ENCODE peak calls at places on chromosomes 16 and 17, in ten cellular contexts. F is pancreas; I is neural progenitor cell; S is heart right ventricle; A is naive thymus-derived CD4-positive, alpha-beta T cell; O is heart left ventricle; L is mammary epithelial cell; V is esophagus squamous epithelium; J is suprapubic skin; G is PC-3. N is an unnamed sample. For H3K4me1, the result is how much of the 10 kb centered on the place peaks cover.

GRCh38 chr16:19853973-19854876 is 30.4 kb downstream of the GPRC5B start:
- DNase-seq in A (no peak), V (no peak), O (no peak), G (no peak), I (no peak), F (no peak), J (peak), L (no peak), S (no peak), N (no peak)

GRCh38 chr17:32157225-32157624 is 14.9 kb downstream of the RHOT1 start:
- DNase-seq in O (no peak), I (no peak), G (peak), L (no peak), J (no peak), A (no peak), S (no peak), F (no peak), V (no peak), N (no peak)

GRCh38 chr17:80782536-80783427 is 208.9 kb upstream of the CHMP6 start:
- DNase-seq in J (no peak), I (no peak), G (no peak), O (no peak), L (no peak), A (peak), S (no peak), F (no peak), V (no peak), N (no peak)

GRCh38 chr16:14564323-14564722 is 65.7 kb downstream of the PARN start:
- DNase-seq in G (peak), O (no peak), L (peak), S (no peak), A (no peak), I (no peak), F (peak), J (no peak), V (no peak), N (peak)

GRCh38 chr16:60120586-60120985 is 1386.5 kb upstream of the GOT2 start:
- DNase-seq in G (no peak), S (no peak), O (no peak), J (no peak), I (no peak), A (no peak), F (no peak), L (no peak), V (no peak), N (no peak)

GRCh38 chr16:72068930-72069329 is 5.9 kb downstream of the HPR start:
- DNase-seq in A (no peak), O (no peak), L (no peak), G (no peak), J (no peak), S (no peak), V (no peak), I (no peak), F (no peak), N (no peak)

GRCh38 chr16:13186813-13187212 is 285.4 kb downstream of the SHISA9 start:
- DNase-seq in A (no peak), G (no peak), S (no peak), V (no peak), I (peak), F (peak), L (peak), J (no peak), O (no peak), N (no peak)

GRCh38 chr17:82332669-82333278 is 792 bp downstream of the SECTM1 start:
- DNase-seq in I (no peak), F (peak), A (peak), J (no peak), G (peak), V (no peak), S (no peak), L (peak), O (peak), N (peak)

GRCh38 chr17:953767-954166 is 25.8 kb downstream of the NXN start:
- DNase-seq in J (no peak), S (no peak), O (no peak), G (no peak), A (no peak), F (no peak), L (no peak), V (no peak), I (no peak), N (no peak)

GRCh38 chr16:84970447-84971127 is 40.7 kb downstream of the ZDHHC7 start:
- DNase-seq in F (peak), O (peak), J (peak), A (peak), S (peak), L (peak), I (peak), V (no peak), G (peak), N (peak)

GRCh38 chr16:88599825-88600538 is 29.8 kb downstream of the ZC3H18 start:
- DNase-seq in J (no peak), F (no peak), O (no peak), V (no peak), S (no peak), G (no peak), I (no peak), A (no peak), L (no peak), N (no peak)

GRCh38 chr17:58991718-58992331 is 114.9 kb downstream of the TRIM37 start:
- DNase-seq in L (no peak), S (no peak), O (no peak), J (no peak), V (no peak), A (no peak), G (peak), F (no peak), I (no peak), N (peak)

GRCh38 chr17:29433551-29433950 is 43.4 kb downstream of the TAOK1 start:
- DNase-seq in V (no peak), F (no peak), O (no peak), I (no peak), S (peak), A (no peak), J (no peak), L (no peak), G (no peak), N (no peak)

GRCh38 chr16:4752351-4753100 is 14.4 kb downstream of the ZNF500 start:
- DNase-seq in O (no peak), G (no peak), F (no peak), L (no peak), J (no peak), I (no peak), S (no peak), A (no peak), V (no peak), N (no peak)

GRCh38 chr16:4750896-4751295 is 16.1 kb downstream of the ZNF500 start:
- DNase-seq in O (no peak), G (no peak), V (no peak), A (no peak), L (no peak), J (no peak), F (no peak), S (no peak), I (no peak), N (no peak)

GRCh38 chr16:4755687-4756086 is 11.3 kb downstream of the ZNF500 start:
- DNase-seq in I (no peak), V (no peak), L (no peak), S (no peak), J (no peak), O (no peak), G (no peak), A (no peak), F (no peak), N (no peak)

GRCh38 chr16:4753227-4753626 is 13.7 kb downstream of the ZNF500 start:
- DNase-seq in J (no peak), V (no peak), F (no peak), I (no peak), A (no peak), L (no peak), O (no peak), G (no peak), S (no peak), N (no peak)

GRCh38 chr16:4754865-4755264 is 12.1 kb downstream of the ZNF500 start:
- DNase-seq in G (no peak), I (no peak), S (no peak), O (no peak), A (no peak), V (no peak), L (no peak), J (no peak), F (no peak), N (no peak)
- H3K27ac ChIP-seq in G (no peak), I (no peak), S (no peak), O (no peak), A (no peak), V (no peak), L (no peak), J (no peak), F (no peak), N (no peak)

GRCh38 chr17:2398655-2399571 is 1.9 kb downstream of the MNT start:
- DNase-seq in O (peak), L (peak), V (no peak), G (peak), I (peak), A (peak), J (peak), S (peak), F (no peak), N (peak)
- H3K4me1 ChIP-seq in O (half or more), L (half or more), V (half or more), G (half or more), I (under half), A (half or more), J (half or more), S (half or more), F (under half), N (half or more)

GRCh38 chr17:10718547-10718946 is 11.3 kb downstream of the TMEM220 start:
- DNase-seq in F (no peak), G (no peak), V (no peak), O (no peak), A (no peak), L (no peak), S (no peak), J (no peak), I (no peak), N (no peak)

GRCh38 chr17:10713336-10713735 is 15.9 kb downstream of the ADPRM start:
- DNase-seq in A (no peak), S (no peak), V (no peak), I (no peak), G (no peak), L (no peak), J (no peak), O (no peak), F (no peak), N (no peak)

DNA sequence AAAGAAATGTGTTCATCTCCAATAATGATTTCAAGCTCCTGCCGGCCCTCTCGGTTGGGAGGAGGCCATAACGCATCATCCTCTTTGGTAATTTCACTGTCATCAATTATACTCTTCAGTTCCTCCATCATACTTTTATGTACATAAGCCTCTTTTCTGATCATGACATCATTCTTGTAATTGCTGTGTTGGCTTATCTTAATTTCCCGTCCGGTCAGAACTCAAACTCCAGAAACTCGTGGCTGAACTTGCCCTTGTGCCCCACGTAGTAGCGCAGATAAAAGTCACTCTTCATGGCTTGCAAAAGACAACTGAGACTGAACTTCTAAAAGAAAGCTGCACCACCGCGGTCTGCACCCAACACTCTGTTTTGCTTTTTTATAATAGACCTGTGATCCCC is 13.6 kb downstream of the TMEM220 start:
- DNase-seq in J (no peak), I (no peak), S (no peak), G (no peak), O (no peak), A (no peak), F (no peak), L (no peak), V (no peak), N (no peak)
- H3K27ac ChIP-seq in J (no peak), I (no peak), S (no peak), G (no peak), O (no peak), A (no peak), F (no peak), L (no peak), V (no peak), N (no peak)

GRCh38 chr16:62648256-62648655 is 612.0 kb upstream of the CDH8 start:
- DNase-seq in F (no peak), A (no peak), J (no peak), G (no peak), S (no peak), V (no peak), O (no peak), I (no peak), L (no peak), N (no peak)
- H3K4me1 ChIP-seq in F (under half), A (under half), J (under half), G (under half), S (under half), V (under half), O (under half), I (under half), L (under half), N (under half)

GRCh38 chr16:68740628-68741346 is 3.7 kb downstream of the CDH1 start:
- DNase-seq in A (no peak), F (no peak), L (no peak), J (no peak), V (no peak), I (no peak), G (no peak), S (no peak), O (no peak), N (no peak)
- H3K27ac ChIP-seq in A (no peak), F (peak), L (peak), J (no peak), V (peak), I (no peak), G (peak), S (no peak), O (no peak), N (peak)

GRCh38 chr17:17817552-17817947 is 19.2 kb downstream of the SREBF1 start:
- DNase-seq in S (no peak), I (no peak), L (no peak), G (no peak), O (no peak), J (no peak), A (no peak), F (no peak), V (no peak), N (no peak)

GRCh38 chr17:17815436-17816200 is 21.2 kb downstream of the SREBF1 start:
- DNase-seq in V (no peak), L (no peak), A (no peak), G (no peak), O (no peak), J (no peak), S (no peak), F (no peak), I (no peak), N (no peak)

GRCh38 chr17:17815062-17815406 is 21.8 kb downstream of the SREBF1 start:
- DNase-seq in S (peak), O (peak), F (no peak), A (no peak), G (no peak), V (no peak), L (no peak), J (no peak), I (no peak), N (no peak)

GRCh38 chr17:17816831-17817551 is 19.8 kb downstream of the SREBF1 start:
- DNase-seq in V (no peak), A (no peak), O (no peak), S (no peak), G (no peak), J (no peak), F (no peak), I (no peak), L (no peak), N (no peak)

GRCh38 chr17:17816240-17816814 is 20.5 kb downstream of the SREBF1 start:
- DNase-seq in V (no peak), S (no peak), J (no peak), A (no peak), L (no peak), F (no peak), I (no peak), O (no peak), G (no peak), N (no peak)
- H3K4me1 ChIP-seq in V (half or more), S (half or more), J (half or more), A (under half), L (under half), F (under half), I (under half), O (under half), G (under half), N (under half)

DNA sequence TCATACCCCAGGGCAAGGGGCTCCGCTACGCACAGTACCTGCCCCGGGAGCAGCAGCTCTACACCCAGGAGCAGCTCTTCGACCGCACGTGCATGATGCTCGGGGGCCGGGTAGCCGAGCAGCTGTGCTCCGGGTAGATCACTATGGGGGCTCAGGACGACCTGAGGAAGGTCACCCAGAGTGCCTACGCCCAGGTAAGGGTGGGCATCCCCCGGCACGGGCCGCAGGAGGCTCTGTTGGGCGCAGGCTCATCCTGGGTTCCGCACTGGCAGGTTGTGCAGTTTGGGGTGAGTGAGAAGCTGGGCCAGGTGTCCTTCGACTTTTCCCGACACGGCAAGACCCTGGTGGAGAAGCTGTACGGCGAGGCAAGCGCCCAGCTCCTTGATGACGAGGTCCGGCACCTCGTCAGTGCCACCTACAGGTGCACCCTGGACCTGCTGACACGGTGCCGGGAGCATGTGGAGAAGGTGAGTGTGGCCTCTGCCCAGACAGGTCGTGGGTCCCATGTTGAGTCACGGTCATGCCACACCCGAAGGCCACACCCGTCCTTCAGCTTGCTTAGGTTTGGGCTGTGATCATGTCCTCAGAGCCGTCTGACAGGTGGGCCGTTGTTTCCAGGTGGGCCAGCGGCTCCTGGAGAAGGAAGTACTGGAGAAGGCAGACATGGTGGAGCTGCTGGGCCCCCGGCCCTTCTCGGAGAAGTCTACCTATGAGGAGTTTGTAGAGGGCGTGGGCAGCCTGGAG is 19.3 kb downstream of the DBNDD1 start:
- DNase-seq in I (no peak), S (no peak), G (peak), O (no peak), J (no peak), L (no peak), F (no peak), A (no peak), V (no peak), N (no peak)
- H3K27ac ChIP-seq in I (no peak), S (no peak), G (no peak), O (no peak), J (no peak), L (no peak), F (no peak), A (no peak), V (no peak), N (no peak)